ENCODE peak calls at places on chromosomes 16 and 17, in four cellular contexts. W is hepatocyte; N is HCT116; P is activated T-cell treated with anti-CD3 and anti-CD28 coated beads, Interleukin-2, amount 50 U/mL, for 72 hours. V is an unnamed sample.

GRCh38 chr16:21720533-21720932 is 56.8 kb downstream of the OTOA start:
- DNase-seq in W (no peak), N (no peak), P (no peak), V (no peak)

GRCh38 chr17:60159479-60159866 is 9.7 kb downstream of the CA4 start:
- DNase-seq in W (peak; percentile 3), N (no peak), P (no peak), V (no peak)

GRCh38 chr16:62213763-62214162 is 177.5 kb upstream of the CDH8 start:
- DNase-seq in W (no peak), N (no peak), P (no peak), V (no peak)

GRCh38 chr16:57061084-57061905 is 31.1 kb upstream of the CPNE2 start:
- DNase-seq in W (no peak), N (no peak), P (no peak), V (no peak)

GRCh38 chr16:63361032-63361624 is 1324.9 kb upstream of the CDH8 start:
- DNase-seq in W (peak; percentile 68), N (peak; percentile 15), P (peak; percentile 1), V (no peak)

GRCh38 chr17:5209396-5209795 is 17.7 kb upstream of the ZNF594 start:
- DNase-seq in W (no peak), N (no peak), P (no peak), V (no peak)

GRCh38 chr17:56506349-56506748 is 87.2 kb upstream of the NOG start:
- DNase-seq in W (peak; percentile 20), N (no peak), P (no peak), V (no peak)

GRCh38 chr16:67517661-67518423 is 10.8 kb upstream of the RIPOR1 start:
- DNase-seq in W (no peak), N (no peak), P (no peak), V (no peak)

GRCh38 chr16:1176280-1176897 is 23.5 kb downstream of the CACNA1H start:
- DNase-seq in W (no peak), N (no peak), P (no peak), V (no peak)

GRCh38 chr17:79034931-79035485 is 11.0 kb downstream of the C1QTNF1 start:
- DNase-seq in W (no peak), N (no peak), P (no peak), V (no peak)

GRCh38 chr17:79707931-79708891 is 22.5 kb upstream of the ENPP7 start:
- DNase-seq in W (peak; percentile 63), N (peak; percentile 34), P (peak; percentile 66), V (peak; percentile 61)

V was measured in activated CD4-positive, alpha-beta memory T cell treated with anti-CD3 and anti-CD28 coated beads, Interleukin-2, amount 10 ng/mL, durations not matched to agents 7 days and 5 days.